ENCODE peak calls at places on chromosomes 1 and 21, in six cellular contexts. One of them, this sample, is unnamed.

GRCh38 chr1:48214820-48215219 is 7.7 kb upstream of the SLC5A9 start:
- DNase-seq in PC-3: no peak
- DNase-seq in fibroblast of lung: no peak
- DNase-seq in mesothelial cell of epicardium: no peak
- DNase-seq in GM23338: no peak
- DNase-seq in bronchial epithelial cell: no peak
- DNase-seq in this sample: no peak

GRCh38 chr1:1179983-1180861 is 6.5 kb downstream of the TTLL10 start:
- DNase-seq in bronchial epithelial cell: no peak
- DNase-seq in fibroblast of lung: no peak
- DNase-seq in PC-3: no peak
- DNase-seq in GM23338: peak
- DNase-seq in mesothelial cell of epicardium: peak
- DNase-seq in this sample: no peak

GRCh38 chr1:24762133-24762676 is 17.0 kb downstream of the CLIC4 start:
- DNase-seq in mesothelial cell of epicardium: no peak
- DNase-seq in GM23338: no peak
- DNase-seq in bronchial epithelial cell: peak
- DNase-seq in fibroblast of lung: peak
- DNase-seq in PC-3: no peak
- DNase-seq in this sample: peak

GRCh38 chr1:23597635-23598388 is 38.5 kb upstream of the ID3 start:
- DNase-seq in PC-3: no peak
- DNase-seq in GM23338: peak
- DNase-seq in fibroblast of lung: no peak
- DNase-seq in bronchial epithelial cell: no peak
- DNase-seq in mesothelial cell of epicardium: no peak
- DNase-seq in this sample: no peak

GRCh38 chr1:22212400-22213233 is 69.7 kb upstream of the WNT4 start:
- DNase-seq in fibroblast of lung: no peak
- DNase-seq in mesothelial cell of epicardium: no peak
- DNase-seq in PC-3: no peak
- DNase-seq in GM23338: no peak
- DNase-seq in bronchial epithelial cell: no peak
- DNase-seq in this sample: no peak

GRCh38 chr1:34500451-34500850 is 254.4 kb upstream of the GJB5 start:
- DNase-seq in PC-3: peak
- DNase-seq in bronchial epithelial cell: no peak
- DNase-seq in GM23338: peak
- DNase-seq in mesothelial cell of epicardium: peak
- DNase-seq in fibroblast of lung: peak
- DNase-seq in this sample: peak

GRCh38 chr21:41477641-41478318 is 30.2 kb downstream of the TMPRSS2 start:
- DNase-seq in fibroblast of lung: peak
- DNase-seq in PC-3: no peak
- DNase-seq in mesothelial cell of epicardium: no peak
- DNase-seq in bronchial epithelial cell: no peak
- DNase-seq in GM23338: peak
- DNase-seq in this sample: no peak

GRCh38 chr1:24926596-24927249 is 3.4 kb downstream of the RUNX3 start:
- DNase-seq in bronchial epithelial cell: no peak
- DNase-seq in fibroblast of lung: no peak
- DNase-seq in GM23338: peak
- DNase-seq in mesothelial cell of epicardium: no peak
- DNase-seq in PC-3: no peak
- DNase-seq in this sample: no peak

GRCh38 chr1:221203224-221204054 is 324.2 kb downstream of the HLX start:
- DNase-seq in mesothelial cell of epicardium: peak
- DNase-seq in bronchial epithelial cell: peak
- DNase-seq in fibroblast of lung: peak
- DNase-seq in PC-3: peak
- DNase-seq in GM23338: peak
- DNase-seq in this sample: peak

GRCh38 chr1:216183007-216183406 is 240.2 kb downstream of the USH2A start:
- DNase-seq in GM23338: peak
- DNase-seq in fibroblast of lung: peak
- DNase-seq in PC-3: peak
- DNase-seq in bronchial epithelial cell: peak
- DNase-seq in mesothelial cell of epicardium: no peak
- DNase-seq in this sample: no peak

GRCh38 chr1:154429841-154430611 is 24.9 kb downstream of the IL6R start:
- DNase-seq in PC-3: no peak
- DNase-seq in fibroblast of lung: no peak
- DNase-seq in mesothelial cell of epicardium: no peak
- DNase-seq in GM23338: no peak
- DNase-seq in bronchial epithelial cell: no peak
- DNase-seq in this sample: no peak

GRCh38 chr1:116122955-116123757 is 12.0 kb downstream of the MAB21L3 start:
- DNase-seq in GM23338: no peak
- DNase-seq in PC-3: peak
- DNase-seq in fibroblast of lung: peak
- DNase-seq in bronchial epithelial cell: peak
- DNase-seq in mesothelial cell of epicardium: no peak
- DNase-seq in this sample: peak

GRCh38 chr1:185720633-185721272 is 13.4 kb upstream of the HMCN1 start:
- DNase-seq in bronchial epithelial cell: peak
- DNase-seq in PC-3: peak
- DNase-seq in fibroblast of lung: peak
- DNase-seq in GM23338: peak
- DNase-seq in mesothelial cell of epicardium: no peak
- DNase-seq in this sample: peak

GRCh38 chr1:185721553-185721952 is 12.6 kb upstream of the HMCN1 start:
- DNase-seq in mesothelial cell of epicardium: no peak
- DNase-seq in bronchial epithelial cell: no peak
- DNase-seq in fibroblast of lung: no peak
- DNase-seq in GM23338: no peak
- DNase-seq in PC-3: no peak
- DNase-seq in this sample: no peak

GRCh38 chr1:185716095-185716494 is 18.1 kb upstream of the HMCN1 start:
- DNase-seq in PC-3: no peak
- DNase-seq in GM23338: no peak
- DNase-seq in bronchial epithelial cell: no peak
- DNase-seq in mesothelial cell of epicardium: no peak
- DNase-seq in fibroblast of lung: no peak
- DNase-seq in this sample: no peak

GRCh38 chr1:185719021-185719420 is 15.2 kb upstream of the HMCN1 start:
- DNase-seq in bronchial epithelial cell: peak
- DNase-seq in GM23338: peak
- DNase-seq in PC-3: peak
- DNase-seq in fibroblast of lung: peak
- DNase-seq in mesothelial cell of epicardium: no peak
- DNase-seq in this sample: peak
- TF ChIP-seq CTCF in bronchial epithelial cell: peak
- TF ChIP-seq CTCF in GM23338: peak
- TF ChIP-seq CTCF in PC-3: peak
- TF ChIP-seq CTCF in fibroblast of lung: peak
- TF ChIP-seq CTCF in mesothelial cell of epicardium: no peak
- TF ChIP-seq CTCF in this sample: peak

GRCh38 chr1:178629549-178630154 is 95.4 kb upstream of the RALGPS2 start:
- DNase-seq in PC-3: no peak
- DNase-seq in GM23338: no peak
- DNase-seq in mesothelial cell of epicardium: no peak
- DNase-seq in bronchial epithelial cell: no peak
- DNase-seq in fibroblast of lung: no peak
- DNase-seq in this sample: no peak
- TF ChIP-seq CTCF in PC-3: no peak
- TF ChIP-seq CTCF in GM23338: no peak
- TF ChIP-seq CTCF in mesothelial cell of epicardium: no peak
- TF ChIP-seq CTCF in bronchial epithelial cell: no peak
- TF ChIP-seq CTCF in fibroblast of lung: no peak
- TF ChIP-seq CTCF in this sample: no peak

GRCh38 chr1:3403388-3404179 is 50.9 kb upstream of the ARHGEF16 start:
- DNase-seq in fibroblast of lung: no peak
- DNase-seq in GM23338: peak
- DNase-seq in bronchial epithelial cell: no peak
- DNase-seq in mesothelial cell of epicardium: no peak
- DNase-seq in PC-3: no peak
- DNase-seq in this sample: no peak
- TF ChIP-seq CTCF in fibroblast of lung: no peak
- TF ChIP-seq CTCF in GM23338: peak
- TF ChIP-seq CTCF in bronchial epithelial cell: no peak
- TF ChIP-seq CTCF in mesothelial cell of epicardium: peak
- TF ChIP-seq CTCF in PC-3: peak
- TF ChIP-seq CTCF in this sample: peak

DNA sequence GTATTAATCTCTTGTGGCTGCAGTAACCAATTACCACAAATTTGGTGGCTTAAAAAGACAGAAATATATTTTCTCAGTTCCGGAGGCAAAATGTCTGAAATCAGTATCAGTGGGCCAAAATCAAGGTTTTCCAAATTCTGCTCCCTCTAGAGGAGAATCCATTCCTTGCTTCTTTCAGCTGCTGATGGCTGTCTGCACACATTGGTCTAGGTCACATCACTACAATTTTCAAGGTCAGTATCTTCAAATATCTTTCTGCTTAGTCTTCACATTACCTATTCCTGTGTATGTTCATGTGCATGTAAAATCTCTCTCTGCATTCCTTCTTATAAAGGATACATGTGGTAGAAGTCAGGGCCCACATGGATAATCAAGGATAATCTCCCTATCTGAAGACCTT is 999.4 kb downstream of the KCNT2 start:
- DNase-seq in PC-3: peak
- DNase-seq in mesothelial cell of epicardium: no peak
- DNase-seq in GM23338: peak
- DNase-seq in bronchial epithelial cell: no peak
- DNase-seq in fibroblast of lung: no peak
- DNase-seq in this sample: no peak
- TF ChIP-seq CTCF in PC-3: peak
- TF ChIP-seq CTCF in mesothelial cell of epicardium: no peak
- TF ChIP-seq CTCF in GM23338: peak
- TF ChIP-seq CTCF in bronchial epithelial cell: no peak
- TF ChIP-seq CTCF in fibroblast of lung: peak
- TF ChIP-seq CTCF in this sample: peak

DNA sequence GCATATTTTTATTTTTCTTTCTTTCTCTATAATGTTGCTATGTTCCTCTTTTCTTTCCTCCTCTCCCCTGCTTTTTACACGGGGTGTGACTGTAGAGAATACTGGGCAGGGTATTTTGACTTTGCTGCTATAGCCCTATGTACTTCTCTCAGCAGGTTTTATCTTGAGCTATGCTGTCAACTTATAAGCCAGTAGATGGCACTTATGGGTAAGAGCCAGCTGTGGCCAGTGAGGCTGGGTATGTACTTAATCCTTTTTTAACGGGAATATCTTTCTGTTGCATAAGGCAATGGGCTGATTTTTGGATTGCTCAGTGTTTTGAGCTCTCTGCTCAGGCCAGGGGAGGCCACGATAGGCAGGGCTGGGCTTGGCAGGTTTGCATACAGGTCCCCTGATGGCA is 99.0 kb downstream of the KCNK2 start:
- DNase-seq in bronchial epithelial cell: peak
- DNase-seq in PC-3: peak
- DNase-seq in GM23338: peak
- DNase-seq in mesothelial cell of epicardium: no peak
- DNase-seq in fibroblast of lung: no peak
- DNase-seq in this sample: peak
- TF ChIP-seq CTCF in bronchial epithelial cell: peak
- TF ChIP-seq CTCF in PC-3: peak
- TF ChIP-seq CTCF in GM23338: peak
- TF ChIP-seq CTCF in mesothelial cell of epicardium: no peak
- TF ChIP-seq CTCF in fibroblast of lung: peak
- TF ChIP-seq CTCF in this sample: no peak

DNA sequence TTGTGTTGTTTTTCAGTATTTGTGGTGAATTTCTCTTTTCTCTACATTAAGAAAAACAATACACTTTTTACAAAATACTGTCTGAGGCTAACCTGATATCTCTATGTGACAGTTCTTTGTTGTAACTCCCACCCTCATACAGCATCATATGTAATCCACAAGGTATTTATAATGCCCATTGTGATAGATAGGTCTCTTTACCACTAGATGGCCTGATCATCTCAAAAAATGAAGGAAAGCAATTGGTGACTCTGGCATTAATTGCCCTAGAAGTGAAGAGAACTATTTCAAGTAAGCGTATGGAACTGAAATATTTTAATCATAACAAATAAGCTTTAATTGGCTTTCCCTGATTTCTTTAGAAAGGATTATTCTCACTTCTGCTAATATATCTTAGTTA is 36.2 kb upstream of the HFM1 start:
- DNase-seq in fibroblast of lung: no peak
- DNase-seq in PC-3: peak
- DNase-seq in GM23338: no peak
- DNase-seq in mesothelial cell of epicardium: no peak
- DNase-seq in bronchial epithelial cell: peak
- DNase-seq in this sample: peak
- TF ChIP-seq CTCF in fibroblast of lung: peak
- TF ChIP-seq CTCF in PC-3: peak
- TF ChIP-seq CTCF in GM23338: no peak
- TF ChIP-seq CTCF in mesothelial cell of epicardium: no peak
- TF ChIP-seq CTCF in bronchial epithelial cell: no peak
- TF ChIP-seq CTCF in this sample: peak

GRCh38 chr1:198798923-198799386 is 160.1 kb downstream of the PTPRC start:
- DNase-seq in PC-3: peak
- DNase-seq in bronchial epithelial cell: no peak
- DNase-seq in fibroblast of lung: no peak
- DNase-seq in GM23338: no peak
- DNase-seq in mesothelial cell of epicardium: no peak
- DNase-seq in this sample: peak

GRCh38 chr1:198794498-198794897 is 155.7 kb downstream of the PTPRC start:
- DNase-seq in mesothelial cell of epicardium: no peak
- DNase-seq in bronchial epithelial cell: peak
- DNase-seq in PC-3: no peak
- DNase-seq in GM23338: no peak
- DNase-seq in fibroblast of lung: peak
- DNase-seq in this sample: peak

DNA sequence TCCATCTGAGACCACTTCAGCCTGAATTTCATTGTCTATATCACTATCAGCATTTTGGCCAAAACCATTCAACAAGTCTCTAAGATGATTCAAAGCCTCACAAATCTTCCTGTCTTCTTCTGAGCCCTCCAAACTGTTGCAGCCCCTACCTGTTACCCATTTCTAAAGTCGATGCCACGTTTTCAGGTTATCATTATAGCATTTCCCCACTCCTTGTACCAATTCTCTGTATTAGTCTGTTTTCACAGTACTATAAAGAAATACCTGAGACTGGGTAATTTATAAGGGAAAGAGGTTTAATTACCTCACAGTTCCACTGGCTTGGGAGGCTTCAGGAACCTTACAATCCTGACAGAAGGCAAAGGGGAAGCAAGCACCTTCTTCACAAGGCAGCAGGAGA is 158.8 kb downstream of the PTPRC start:
- DNase-seq in bronchial epithelial cell: no peak
- DNase-seq in GM23338: no peak
- DNase-seq in PC-3: no peak
- DNase-seq in fibroblast of lung: no peak
- DNase-seq in mesothelial cell of epicardium: no peak
- DNase-seq in this sample: no peak
- TF ChIP-seq CTCF in bronchial epithelial cell: no peak
- TF ChIP-seq CTCF in GM23338: no peak
- TF ChIP-seq CTCF in PC-3: no peak
- TF ChIP-seq CTCF in fibroblast of lung: no peak
- TF ChIP-seq CTCF in mesothelial cell of epicardium: no peak
- TF ChIP-seq CTCF in this sample: no peak